ENCODE peak calls at places on chromosomes 5 and 9, in eight cellular contexts. Y, E, C, P, B, F, J and M are unnamed samples.

GRCh38 chr9:35705372-35705771 is 15.6 kb upstream of the TPM2 start:
- DNase-seq in F (no peak), E (no peak), B (no peak), Y (no peak), P (no peak), C (no peak), J (no peak), M (no peak)

GRCh38 chr9:98410185-98410697 is 154.8 kb upstream of the TBC1D2 start:
- DNase-seq in Y (no peak), B (peak), C (peak), J (no peak), F (peak), P (no peak), E (no peak), M (no peak)

GRCh38 chr5:35229076-35230042 is 928 bp downstream of the PRLR start:
- DNase-seq in E (peak), F (no peak), Y (peak), P (peak), J (no peak), B (peak), C (no peak), M (peak)

GRCh38 chr5:92674322-92674721 is 906.7 kb downstream of the NR2F1-AS1 start:
- DNase-seq in C (no peak), P (no peak), E (no peak), B (peak), Y (no peak), J (no peak), F (no peak), M (no peak)

GRCh38 chr5:117623042-117623815 is 1048.6 kb upstream of the SEMA6A start:
- DNase-seq in B (no peak), P (no peak), E (no peak), C (no peak), F (no peak), J (no peak), Y (no peak), M (no peak)

GRCh38 chr9:116873937-116874900 is 187.1 kb downstream of the TRIM32 start:
- DNase-seq in Y (no peak), C (no peak), P (no peak), F (no peak), E (no peak), J (no peak), B (no peak), M (no peak)

GRCh38 chr9:728535-728934 is 113.0 kb upstream of the DMRT1 start:
- DNase-seq in E (no peak), F (no peak), Y (no peak), C (no peak), B (peak), J (no peak), P (no peak), M (no peak)

GRCh38 chr5:137754961-137755762 is 999 bp upstream of the HNRNPA0 start:
- DNase-seq in P (no peak), F (no peak), B (no peak), E (no peak), J (no peak), C (no peak), Y (no peak), M (no peak)

GRCh38 chr9:69120380-69121154 is 53.5 kb upstream of the TJP2 start:
- DNase-seq in J (peak), F (peak), B (peak), Y (peak), P (peak), E (peak), C (no peak), M (peak)

GRCh38 chr9:112640311-112640710 is 77.6 kb downstream of the INIP start:
- DNase-seq in Y (no peak), B (no peak), C (no peak), E (no peak), F (no peak), P (no peak), J (no peak), M (no peak)

GRCh38 chr9:16540996-16541668 is 329.3 kb downstream of the BNC2 start:
- DNase-seq in B (no peak), F (no peak), E (no peak), Y (no peak), C (no peak), P (no peak), J (no peak), M (no peak)

GRCh38 chr5:53006920-53007890 is 18.1 kb downstream of the ITGA2 start:
- DNase-seq in F (peak), C (no peak), B (no peak), J (no peak), E (no peak), Y (no peak), P (no peak), M (no peak)

GRCh38 chr5:141597394-141597793 is 21.4 kb downstream of the DIAPH1 start:
- DNase-seq in Y (no peak), P (no peak), F (peak), C (no peak), B (no peak), E (no peak), J (no peak), M (no peak)

GRCh38 chr9:338602-339001 is 123.9 kb downstream of the DOCK8 start:
- DNase-seq in E (no peak), F (no peak), J (no peak), P (no peak), Y (no peak), C (no peak), B (no peak), M (no peak)

GRCh38 chr5:126124706-126125345 is 298.4 kb upstream of the GRAMD2B start:
- DNase-seq in Y (no peak), B (peak), P (no peak), C (no peak), J (peak), F (no peak), E (no peak), M (no peak)

GRCh38 chr9:106862115-106862945 is 636 bp upstream of the ZNF462 start:
- DNase-seq in F (peak), C (no peak), J (no peak), B (peak), E (no peak), P (peak), Y (peak), M (peak)

GRCh38 chr5:16233730-16234129 is 54.1 kb upstream of the MARCHF11 start:
- DNase-seq in P (no peak), B (no peak), Y (no peak), E (no peak), C (no peak), J (no peak), F (no peak), M (no peak)

GRCh38 chr9:129458663-129459549 is 162.0 kb downstream of the C9orf50 start:
- DNase-seq in C (no peak), P (no peak), J (no peak), B (peak), Y (peak), F (no peak), E (peak), M (peak)

GRCh38 chr9:76036762-76037161 is 146.3 kb downstream of the PCSK5 start:
- DNase-seq in C (no peak), J (no peak), P (no peak), E (no peak), Y (no peak), F (no peak), B (no peak), M (no peak)

GRCh38 chr9:77562021-77562748 is 85.9 kb downstream of the GNA14 start:
- DNase-seq in Y (no peak), B (no peak), J (no peak), E (no peak), F (no peak), C (no peak), P (no peak), M (no peak)

GRCh38 chr9:76188905-76189304 is 205.3 kb downstream of the RFK start:
- DNase-seq in P (no peak), F (no peak), E (no peak), B (no peak), Y (no peak), C (no peak), J (no peak), M (no peak)

GRCh38 chr9:84140535-84141101 is 160.0 kb downstream of the RMI1 start:
- DNase-seq in F (no peak), Y (peak), J (no peak), E (peak), C (no peak), B (peak), P (peak), M (no peak)

GRCh38 chr9:131578016-131578415 is 32.7 kb downstream of the PRRT1B start:
- DNase-seq in Y (no peak), B (no peak), E (no peak), J (no peak), F (no peak), P (no peak), C (no peak), M (no peak)

GRCh38 chr5:142133382-142134206 is 25.0 kb downstream of the NDFIP1 start:
- DNase-seq in F (no peak), B (no peak), J (no peak), C (no peak), Y (no peak), E (no peak), P (no peak), M (no peak)

DNA sequence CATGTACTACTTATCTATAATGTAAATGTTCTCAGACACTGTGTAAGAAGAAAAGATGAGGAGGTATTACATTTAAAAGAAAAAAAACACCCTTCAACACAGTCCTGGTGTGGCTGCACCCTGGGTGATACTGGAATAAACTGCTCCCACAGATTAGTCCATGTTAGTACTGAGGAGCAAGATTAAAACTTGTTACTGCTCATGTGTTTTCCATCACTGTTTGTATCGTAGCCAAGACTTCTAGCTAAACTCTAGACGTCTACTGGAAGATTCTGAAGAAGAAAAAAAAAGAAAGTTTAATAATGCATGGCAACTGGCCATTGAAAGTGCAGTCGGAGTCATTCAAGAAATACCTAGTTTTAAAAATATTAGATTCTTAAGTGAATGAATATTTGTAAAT is at the start of gene ASPN:
- DNase-seq in E (no peak), Y (no peak), J (no peak), P (no peak), C (no peak), B (no peak), F (no peak), M (no peak)
- H3K27ac ChIP-seq in E (no peak), Y (peak), J (no peak), P (no peak), C (no peak), B (no peak), F (no peak), M (no peak)

GRCh38 chr5:133977858-133978257 is 9.4 kb upstream of the C5orf15 start:
- DNase-seq in J (no peak), P (no peak), Y (no peak), E (no peak), C (no peak), F (no peak), B (no peak), M (no peak)
- TF ChIP-seq POLR2AphosphoS5 in J (no peak), P (no peak), Y (no peak), E (no peak), C (no peak), F (no peak), B (no peak), M (no peak)

DNA sequence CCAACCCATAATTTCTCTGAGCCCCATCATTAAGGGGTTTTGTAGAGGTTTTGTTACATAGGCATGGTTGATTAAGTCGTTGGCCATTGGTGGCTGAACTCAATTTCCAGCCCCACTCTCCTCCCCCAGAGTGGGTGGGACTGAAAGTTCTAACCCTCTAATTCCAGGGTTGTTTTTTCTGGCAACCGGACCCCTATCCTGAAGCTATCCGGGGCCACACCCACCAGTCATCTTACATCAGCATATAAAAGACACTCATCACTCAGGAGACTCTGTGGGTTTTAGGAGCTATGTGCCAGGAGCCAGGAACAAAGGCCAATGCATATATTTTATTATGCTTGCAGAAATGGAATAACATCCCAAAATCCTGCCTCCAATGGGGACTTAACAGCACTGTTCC is 186.1 kb downstream of the NXNL2 start:
- DNase-seq in F (no peak), B (no peak), C (no peak), J (no peak), P (no peak), E (no peak), Y (no peak), M (no peak)
- TF ChIP-seq CTCF in F (no peak), B (no peak), C (no peak), J (no peak), P (no peak), E (no peak), Y (no peak), M (no peak)

GRCh38 chr9:136008693-136008997 is 47.5 kb upstream of the UBAC1 start:
- DNase-seq in E (no peak), C (no peak), P (no peak), B (no peak), J (no peak), Y (no peak), F (no peak), M (peak)
- H3K27ac ChIP-seq in E (peak), C (no peak), P (no peak), B (no peak), J (peak), Y (peak), F (peak), M (peak)

DNA sequence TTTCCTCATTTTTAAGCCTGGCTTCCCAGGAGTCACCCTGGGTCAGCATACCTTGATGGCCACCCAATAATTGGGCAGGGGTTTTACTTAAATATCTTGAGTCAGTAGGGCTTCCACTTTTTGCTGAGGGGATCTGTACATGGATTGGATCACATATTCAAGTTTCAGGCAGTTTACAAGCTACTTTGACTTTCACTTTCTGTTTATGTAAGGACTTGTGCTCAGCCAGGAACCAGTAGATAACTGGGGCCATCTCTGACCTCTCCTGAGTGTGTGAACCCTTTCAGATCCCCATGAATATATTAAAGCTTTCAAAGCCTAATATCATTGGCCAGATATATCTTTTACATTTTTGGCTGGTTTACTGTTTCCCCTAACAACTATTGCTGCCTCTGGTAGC is 45.1 kb downstream of the SLCO6A1 start:
- DNase-seq in Y (no peak), F (no peak), J (no peak), C (no peak), B (no peak), P (no peak), E (no peak), M (no peak)
- TF ChIP-seq POLR2AphosphoS5 in Y (no peak), F (no peak), J (no peak), C (no peak), B (no peak), P (no peak), E (no peak), M (no peak)

GRCh38 chr5:178551059-178551458 is 39.1 kb downstream of the COL23A1 start:
- DNase-seq in F (peak), C (peak), P (no peak), Y (no peak), J (peak), B (peak), E (no peak), M (no peak)
- TF ChIP-seq CTCF in F (peak), C (no peak), P (no peak), Y (peak), J (peak), B (peak), E (peak), M (peak)

GRCh38 chr9:94174164-94174563 is 84.9 kb upstream of the ZNF169 start:
- DNase-seq in E (no peak), B (no peak), Y (no peak), J (no peak), F (no peak), C (no peak), P (no peak), M (no peak)
- H3K27ac ChIP-seq in E (no peak), B (no peak), Y (no peak), J (no peak), F (no peak), C (no peak), P (no peak), M (peak)

DNA sequence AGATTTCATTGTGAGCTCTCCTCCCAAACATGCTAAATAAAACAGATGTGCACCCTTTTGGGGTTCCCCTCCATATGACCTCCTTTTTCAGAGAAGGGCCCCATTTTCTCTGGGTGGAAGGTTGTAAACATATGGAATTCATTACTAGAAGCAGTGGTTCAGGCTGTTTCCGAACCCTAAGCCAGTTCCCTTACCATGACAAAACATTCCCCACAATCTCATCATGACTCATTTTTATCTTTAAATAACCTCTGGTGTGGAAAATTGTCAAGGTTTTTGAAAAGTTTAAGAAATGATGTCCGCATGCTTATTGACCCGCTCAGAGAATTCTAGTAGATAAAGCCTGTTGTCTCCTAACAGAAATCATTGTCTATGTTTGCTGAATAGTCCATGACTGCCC is 127.3 kb upstream of the PIK3R1 start:
- DNase-seq in E (no peak), P (no peak), J (no peak), B (no peak), F (no peak), C (no peak), Y (no peak), M (no peak)
- TF ChIP-seq POLR2AphosphoS5 in E (no peak), P (no peak), J (no peak), B (no peak), F (no peak), C (no peak), Y (no peak), M (no peak)

DNA sequence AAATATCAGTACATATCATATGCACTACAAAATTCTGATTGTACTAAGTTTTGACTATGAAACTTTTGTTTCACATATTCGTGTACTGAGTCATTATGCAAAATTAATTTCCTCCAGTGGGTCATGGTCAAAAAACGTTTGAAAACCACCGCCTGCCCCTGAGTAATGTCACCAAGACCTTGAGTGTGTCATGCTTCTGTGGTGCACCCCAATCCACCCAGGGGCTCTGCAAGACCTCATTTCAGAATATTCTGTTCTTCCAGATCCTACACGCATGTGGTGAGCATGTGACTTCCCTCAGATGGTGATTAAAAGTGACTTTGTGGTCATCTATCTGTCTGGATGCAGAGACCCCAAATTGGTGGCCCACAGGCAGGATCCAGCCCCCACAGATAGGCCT is 31.0 kb downstream of the ABLIM3 start:
- DNase-seq in C (no peak), J (no peak), B (no peak), Y (no peak), P (no peak), E (no peak), F (peak), M (no peak)
- TF ChIP-seq CTCF in C (no peak), J (no peak), B (no peak), Y (no peak), P (no peak), E (no peak), F (no peak), M (no peak)

DNA sequence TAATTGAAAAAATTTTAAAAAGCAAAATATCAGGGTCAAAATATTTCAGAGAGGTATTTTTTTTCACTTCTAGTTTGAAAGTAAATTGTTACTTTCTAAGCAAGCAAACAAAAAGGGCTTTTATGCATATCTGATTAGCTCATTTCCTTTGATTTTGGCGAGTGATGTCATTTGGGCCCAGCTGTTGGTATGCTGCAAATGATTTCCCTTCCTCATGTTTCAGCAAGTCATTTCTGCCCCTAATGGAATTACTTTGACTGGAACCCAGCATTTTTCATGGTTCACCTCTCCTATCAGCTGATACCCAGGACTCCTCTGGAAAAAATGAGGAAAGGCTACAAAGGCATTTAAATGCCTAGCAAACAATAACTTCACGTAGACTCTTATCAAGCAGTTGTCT is 500.6 kb downstream of the EBF1 start:
- DNase-seq in B (no peak), C (no peak), P (no peak), F (no peak), J (no peak), Y (no peak), E (no peak), M (no peak)
- H3K27ac ChIP-seq in B (no peak), C (no peak), P (no peak), F (no peak), J (no peak), Y (no peak), E (no peak), M (no peak)